ENCODE peak calls at places on chromosomes 11 and 22, in six cellular contexts. Q is stimulated activated CD4-positive, alpha-beta T cell treated with anti-CD3 and anti-CD28 coated beads, Interleukin-1b, Interleukin-23, amount 100 ng/mL, for 24 hours; E is OCI-LY7; B is cardiac fibroblast; K is AG10803; C is GM12865. G is an unnamed sample.

GRCh38 chr11:63913866-63914830 is 2.8 kb downstream of the RCOR2 start:
- DNase-seq in E (no peak), B (no peak), Q (no peak), K (no peak), C (no peak), G (no peak)

GRCh38 chr22:33440756-33441155 is 382.6 kb upstream of the SYN3 start:
- DNase-seq in K (peak), Q (no peak), E (no peak), B (no peak), C (no peak), G (no peak)

GRCh38 chr11:37409124-37409523 is 811.1 kb upstream of the RAG2 start:
- DNase-seq in C (no peak), E (no peak), B (no peak), K (no peak), Q (no peak), G (peak)

GRCh38 chr11:111265421-111265820 is 19.9 kb downstream of the POU2AF2 start:
- DNase-seq in C (no peak), B (no peak), K (no peak), Q (no peak), E (no peak), G (no peak)

GRCh38 chr11:67571443-67571842 is 12.2 kb upstream of the GSTP1 start:
- DNase-seq in C (no peak), B (no peak), E (no peak), K (no peak), Q (no peak), G (no peak)

GRCh38 chr11:74462009-74462408 is 5.3 kb downstream of the KCNE3 start:
- DNase-seq in K (peak), Q (no peak), C (no peak), B (peak), E (no peak), G (no peak)

GRCh38 chr11:46120361-46120710 is 918 bp downstream of the PHF21A start:
- DNase-seq in Q (no peak), C (no peak), K (no peak), E (peak), B (no peak), G (no peak)

GRCh38 chr22:43473031-43473430 is 61.2 kb downstream of the MPPED1 start:
- DNase-seq in B (no peak), Q (no peak), K (peak), C (no peak), E (no peak), G (no peak)

GRCh38 chr11:28476053-28476452 is 367.9 kb downstream of the METTL15 start:
- DNase-seq in C (no peak), B (no peak), E (no peak), K (no peak), Q (no peak), G (no peak)

GRCh38 chr11:83827940-83828554 is 541.9 kb upstream of the CCDC90B start:
- DNase-seq in B (peak), E (peak), Q (no peak), K (peak), C (peak), G (peak)

GRCh38 chr11:95453616-95454118 is 222.7 kb upstream of the SESN3 start:
- DNase-seq in K (peak), B (peak), Q (no peak), C (no peak), E (no peak), G (no peak)

GRCh38 chr11:2675540-2675939 is 24.3 kb downstream of the KCNQ1OT1 start:
- DNase-seq in B (no peak), C (no peak), K (no peak), E (no peak), Q (no peak), G (no peak)

GRCh38 chr11:117792241-117792640 is 4.8 kb downstream of the DSCAML1 start:
- DNase-seq in K (no peak), Q (no peak), B (no peak), E (no peak), C (no peak), G (no peak)

GRCh38 chr22:44622685-44623084 is 79.3 kb upstream of the PRR5 start:
- DNase-seq in K (no peak), C (no peak), Q (no peak), B (no peak), E (no peak), G (no peak)

GRCh38 chr11:18393581-18394299 is 623 bp upstream of the LDHA start:
- DNase-seq in C (no peak), K (no peak), B (no peak), Q (no peak), E (no peak), G (no peak)

GRCh38 chr22:19974233-19974861 is 32.7 kb upstream of the TXNRD2 start:
- DNase-seq in Q (no peak), K (peak), B (peak), C (peak), E (peak), G (no peak)

GRCh38 chr22:22684605-22685561 is 40.5 kb downstream of the GGTLC2 start:
- DNase-seq in K (peak), B (peak), E (peak), Q (no peak), C (peak), G (no peak)

GRCh38 chr11:9274499-9275228 is 9.5 kb upstream of the DENND5A start:
- DNase-seq in E (no peak), B (peak), C (no peak), K (no peak), Q (no peak), G (no peak)

GRCh38 chr11:1758611-1759150 is 5.0 kb downstream of the CTSD start:
- DNase-seq in E (no peak), Q (no peak), C (no peak), B (no peak), K (no peak), G (no peak)

GRCh38 chr11:85930879-85931366 is 75.7 kb downstream of the CCDC83 start:
- DNase-seq in B (no peak), E (no peak), Q (no peak), C (no peak), K (no peak), G (no peak)

GRCh38 chr22:50728523-50728931 is 9.5 kb upstream of the ACR start:
- DNase-seq in Q (no peak), K (no peak), C (no peak), B (no peak), E (no peak), G (no peak)

GRCh38 chr11:81203876-81204275 is 1529.8 kb downstream of the FAM181B start:
- DNase-seq in Q (no peak), B (no peak), E (no peak), K (no peak), C (no peak), G (peak)

GRCh38 chr11:88103337-88104206 is 71.7 kb downstream of the RAB38 start:
- DNase-seq in C (peak), E (peak), K (peak), Q (no peak), B (peak), G (no peak)

GRCh38 chr22:44335903-44336803 is 23.4 kb upstream of the SHISAL1 start:
- DNase-seq in C (peak), E (peak), Q (no peak), K (no peak), B (no peak), G (no peak)

GRCh38 chr11:126383301-126384052 is 28.0 kb downstream of the ST3GAL4 start:
- DNase-seq in B (no peak), C (no peak), E (no peak), Q (no peak), K (no peak), G (no peak)

GRCh38 chr11:118560806-118561205 is 4.9 kb downstream of the IFT46 start:
- DNase-seq in C (no peak), E (no peak), K (no peak), Q (no peak), B (no peak), G (no peak)